ENCODE peak calls at places on chromosomes 4 and X, in four cellular contexts. One of them, this sample, is unnamed.

GRCh38 chrX:28126886-28127285 is 145.6 kb upstream of the DCAF8L1 start:
- DNase-seq in stomach: no peak
- DNase-seq in brain microvascular endothelial cell: no peak
- DNase-seq in CD8-positive, alpha-beta T cell: no peak
- DNase-seq in this sample: no peak

GRCh38 chrX:17692709-17693346 is 44.5 kb upstream of the SCML1 start:
- DNase-seq in brain microvascular endothelial cell: peak
- DNase-seq in stomach: no peak
- DNase-seq in CD8-positive, alpha-beta T cell: no peak
- DNase-seq in this sample: no peak

GRCh38 chr4:25330905-25331816 is 18.6 kb downstream of the ZCCHC4 start:
- DNase-seq in CD8-positive, alpha-beta T cell: no peak
- DNase-seq in brain microvascular endothelial cell: no peak
- DNase-seq in stomach: no peak
- DNase-seq in this sample: peak

GRCh38 chr4:16794816-16795445 is 103.5 kb downstream of the LDB2 start:
- DNase-seq in stomach: peak
- DNase-seq in CD8-positive, alpha-beta T cell: no peak
- DNase-seq in brain microvascular endothelial cell: peak
- DNase-seq in this sample: peak

GRCh38 chr4:141416677-141417363 is 196.1 kb downstream of the ZNF330 start:
- DNase-seq in brain microvascular endothelial cell: no peak
- DNase-seq in stomach: no peak
- DNase-seq in CD8-positive, alpha-beta T cell: no peak
- DNase-seq in this sample: no peak

GRCh38 chr4:5812506-5813229 is 80.2 kb downstream of the CRMP1 start:
- DNase-seq in brain microvascular endothelial cell: peak
- DNase-seq in stomach: no peak
- DNase-seq in CD8-positive, alpha-beta T cell: no peak
- DNase-seq in this sample: peak

GRCh38 chrX:9055354-9055753 is 21.4 kb upstream of the FAM9B start:
- DNase-seq in CD8-positive, alpha-beta T cell: no peak
- DNase-seq in brain microvascular endothelial cell: no peak
- DNase-seq in stomach: no peak
- DNase-seq in this sample: no peak

GRCh38 chr4:149264093-149264733 is 551.4 kb downstream of the IQCM start:
- DNase-seq in stomach: peak
- DNase-seq in brain microvascular endothelial cell: peak
- DNase-seq in CD8-positive, alpha-beta T cell: no peak
- DNase-seq in this sample: peak

GRCh38 chrX:121356139-121356849 is 308.9 kb downstream of the GLUD2 start:
- DNase-seq in brain microvascular endothelial cell: no peak
- DNase-seq in CD8-positive, alpha-beta T cell: no peak
- DNase-seq in stomach: no peak
- DNase-seq in this sample: no peak

GRCh38 chrX:147958316-147958715 is 22.8 kb upstream of the FMR1NB start:
- DNase-seq in brain microvascular endothelial cell: peak
- DNase-seq in CD8-positive, alpha-beta T cell: no peak
- DNase-seq in stomach: no peak
- DNase-seq in this sample: no peak

GRCh38 chr4:57093816-57094481 is 16.2 kb downstream of the IGFBP7 start:
- DNase-seq in stomach: no peak
- DNase-seq in brain microvascular endothelial cell: no peak
- DNase-seq in CD8-positive, alpha-beta T cell: no peak
- DNase-seq in this sample: no peak

GRCh38 chr4:57095245-57095644 is 14.9 kb downstream of the IGFBP7 start:
- DNase-seq in brain microvascular endothelial cell: no peak
- DNase-seq in stomach: no peak
- DNase-seq in CD8-positive, alpha-beta T cell: no peak
- DNase-seq in this sample: no peak

GRCh38 chr4:57095956-57096355 is 14.2 kb downstream of the IGFBP7 start:
- DNase-seq in brain microvascular endothelial cell: no peak
- DNase-seq in CD8-positive, alpha-beta T cell: no peak
- DNase-seq in stomach: no peak
- DNase-seq in this sample: no peak

GRCh38 chr4:57091657-57092162 is 18.5 kb downstream of the IGFBP7 start:
- DNase-seq in brain microvascular endothelial cell: no peak
- DNase-seq in CD8-positive, alpha-beta T cell: no peak
- DNase-seq in stomach: no peak
- DNase-seq in this sample: peak

DNA sequence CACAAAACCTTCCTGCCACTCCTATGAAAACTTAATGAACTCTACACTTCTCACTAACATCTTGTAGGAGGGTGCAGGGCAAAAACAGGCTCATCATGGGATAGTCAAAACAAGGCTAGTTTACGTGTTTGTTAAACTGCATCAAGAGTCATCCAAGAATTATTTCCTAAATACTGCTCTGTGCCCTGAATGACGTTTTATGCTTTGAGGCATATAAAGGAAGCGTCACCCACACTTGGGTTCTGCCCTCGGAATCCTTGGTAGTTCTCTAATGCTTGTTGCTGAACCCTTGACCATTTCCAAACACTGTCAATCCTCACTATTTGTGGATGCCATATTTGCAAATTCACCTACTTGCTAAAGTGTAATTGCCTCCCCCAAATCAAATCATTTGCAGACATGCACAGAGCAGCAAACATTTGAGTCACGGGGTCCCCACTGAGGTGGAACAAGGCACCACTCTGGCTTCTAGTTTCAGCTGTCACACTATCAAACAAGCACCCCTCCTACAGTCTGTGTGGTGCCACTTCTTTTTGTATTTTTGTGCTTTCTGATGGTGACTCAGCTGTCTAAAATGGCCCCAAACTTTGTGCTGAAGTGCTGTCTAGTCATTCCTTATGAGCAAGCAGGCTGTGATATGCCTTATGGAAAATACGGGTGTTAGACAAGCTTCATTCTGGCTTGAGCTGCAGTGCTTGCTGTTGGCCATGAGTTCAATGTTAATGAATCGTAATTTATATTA is 15.5 kb downstream of the IGFBP7 start:
- DNase-seq in CD8-positive, alpha-beta T cell: no peak
- DNase-seq in brain microvascular endothelial cell: peak
- DNase-seq in stomach: no peak
- DNase-seq in this sample: no peak
- TF ChIP-seq CTCF in CD8-positive, alpha-beta T cell: no peak
- TF ChIP-seq CTCF in brain microvascular endothelial cell: peak
- TF ChIP-seq CTCF in stomach: no peak
- TF ChIP-seq CTCF in this sample: no peak

DNA sequence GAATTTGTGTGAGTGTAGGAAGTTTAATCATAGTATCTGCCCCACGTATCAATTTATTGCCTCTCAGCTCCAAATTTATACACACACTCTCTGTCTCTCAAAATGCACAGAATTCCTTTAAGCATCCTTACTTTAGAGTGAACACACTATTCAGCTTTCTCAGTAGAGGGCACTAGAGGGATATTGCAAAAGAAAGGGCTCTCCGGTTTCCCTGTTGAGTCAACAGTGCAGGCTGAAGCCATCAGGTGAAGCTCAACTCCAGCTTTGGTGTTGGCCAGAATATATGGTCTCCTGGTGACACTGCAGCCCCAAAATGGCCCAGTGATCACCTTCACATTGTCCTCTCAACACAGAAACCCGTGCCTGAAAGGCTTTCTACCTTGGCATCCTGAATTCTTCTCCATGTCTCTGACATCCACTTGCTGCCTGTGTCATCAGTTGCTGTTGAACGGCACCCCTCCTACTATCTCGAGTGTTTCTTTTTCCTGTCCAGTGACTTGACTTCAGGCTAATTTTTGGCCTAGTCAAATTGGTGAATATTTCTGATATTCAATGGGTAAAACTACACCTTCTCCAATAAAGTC is 670.5 kb downstream of the GABRG1 start:
- DNase-seq in CD8-positive, alpha-beta T cell: no peak
- DNase-seq in stomach: no peak
- DNase-seq in brain microvascular endothelial cell: no peak
- DNase-seq in this sample: peak
- TF ChIP-seq CTCF in CD8-positive, alpha-beta T cell: no peak
- TF ChIP-seq CTCF in stomach: no peak
- TF ChIP-seq CTCF in brain microvascular endothelial cell: no peak
- TF ChIP-seq CTCF in this sample: peak

GRCh38 chrX:151153086-151153485 is 23.3 kb upstream of the GPR50 start:
- DNase-seq in CD8-positive, alpha-beta T cell: no peak
- DNase-seq in stomach: no peak
- DNase-seq in brain microvascular endothelial cell: peak
- DNase-seq in this sample: no peak
- TF ChIP-seq CTCF in CD8-positive, alpha-beta T cell: no peak
- TF ChIP-seq CTCF in stomach: no peak
- TF ChIP-seq CTCF in brain microvascular endothelial cell: peak
- TF ChIP-seq CTCF in this sample: no peak

GRCh38 chr4:88130544-88131305 is 27.7 kb downstream of the ABCG2 start:
- DNase-seq in brain microvascular endothelial cell: no peak
- DNase-seq in CD8-positive, alpha-beta T cell: no peak
- DNase-seq in stomach: no peak
- DNase-seq in this sample: no peak
- TF ChIP-seq CTCF in brain microvascular endothelial cell: no peak
- TF ChIP-seq CTCF in CD8-positive, alpha-beta T cell: no peak
- TF ChIP-seq CTCF in stomach: no peak
- TF ChIP-seq CTCF in this sample: no peak

DNA sequence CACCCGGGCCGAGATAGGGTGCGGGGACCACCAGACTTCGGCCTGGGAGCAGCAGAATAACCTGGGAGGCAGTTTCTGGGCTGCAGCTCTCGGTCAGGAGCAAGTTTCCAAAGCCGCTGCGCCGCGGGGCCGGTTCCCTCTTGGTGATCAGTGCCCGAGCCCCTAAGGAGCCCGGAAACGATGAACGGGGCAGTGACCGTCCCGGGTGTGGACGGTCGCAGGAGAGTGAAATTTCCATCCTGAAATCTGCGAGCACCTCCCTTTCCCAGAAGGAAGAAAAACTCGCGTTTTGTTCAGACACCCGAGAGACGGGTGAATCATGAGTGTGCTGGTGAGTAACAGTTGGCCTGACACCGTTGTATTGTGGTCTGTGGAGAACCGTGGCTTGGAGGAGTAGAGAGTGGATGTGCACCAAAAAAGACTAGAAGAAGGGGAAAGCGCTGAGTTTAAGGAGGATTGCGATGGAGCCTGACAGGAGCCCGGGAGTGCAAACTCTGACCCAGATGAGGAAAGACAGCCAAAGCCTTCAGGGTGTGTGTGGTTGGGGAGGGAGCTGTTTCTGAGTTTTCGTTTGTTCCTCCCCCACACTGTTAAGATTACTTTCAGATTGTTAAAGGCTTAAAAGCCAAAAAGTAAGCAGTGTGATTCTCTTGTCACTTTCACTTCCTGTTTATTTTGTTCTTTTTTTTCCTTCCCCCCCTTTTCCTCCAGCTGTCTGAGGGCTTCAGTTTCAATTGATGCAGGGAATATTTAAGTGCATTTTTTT is 824 bp downstream of the MCUB start:
- DNase-seq in CD8-positive, alpha-beta T cell: no peak
- DNase-seq in stomach: no peak
- DNase-seq in brain microvascular endothelial cell: peak
- DNase-seq in this sample: peak
- TF ChIP-seq CTCF in CD8-positive, alpha-beta T cell: no peak
- TF ChIP-seq CTCF in stomach: no peak
- TF ChIP-seq CTCF in brain microvascular endothelial cell: no peak
- TF ChIP-seq CTCF in this sample: no peak

GRCh38 chr4:94256144-94256783 is 48.6 kb downstream of the SMARCAD1 start:
- DNase-seq in CD8-positive, alpha-beta T cell: no peak
- DNase-seq in brain microvascular endothelial cell: no peak
- DNase-seq in stomach: no peak
- DNase-seq in this sample: no peak

GRCh38 chr4:94253036-94253435 is 45.4 kb downstream of the SMARCAD1 start:
- DNase-seq in stomach: no peak
- DNase-seq in CD8-positive, alpha-beta T cell: no peak
- DNase-seq in brain microvascular endothelial cell: peak
- DNase-seq in this sample: no peak

GRCh38 chr4:94262163-94263016 is 54.7 kb downstream of the SMARCAD1 start:
- DNase-seq in brain microvascular endothelial cell: no peak
- DNase-seq in CD8-positive, alpha-beta T cell: no peak
- DNase-seq in stomach: no peak
- DNase-seq in this sample: no peak

GRCh38 chr4:94251094-94251493 is 43.4 kb downstream of the SMARCAD1 start:
- DNase-seq in stomach: no peak
- DNase-seq in CD8-positive, alpha-beta T cell: no peak
- DNase-seq in brain microvascular endothelial cell: no peak
- DNase-seq in this sample: no peak

DNA sequence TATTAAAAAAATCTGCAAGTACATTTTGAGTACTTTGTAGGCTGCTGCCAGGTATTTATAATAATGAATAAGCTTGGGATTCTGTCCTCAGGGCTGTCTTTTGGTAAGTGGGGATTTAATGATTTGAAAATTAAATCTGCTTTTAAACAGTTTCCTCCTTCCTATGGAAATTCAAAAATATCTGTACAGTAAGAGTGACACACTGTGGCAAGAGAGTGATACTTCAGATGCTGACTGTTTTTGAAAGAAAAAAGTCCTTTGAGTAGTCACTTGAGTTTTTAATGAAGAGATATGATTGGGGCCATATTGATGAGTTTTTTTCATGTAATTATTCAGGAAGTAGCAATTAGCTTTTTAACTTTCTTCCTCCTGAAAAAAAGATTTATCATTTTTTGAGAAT is 49.2 kb downstream of the SMARCAD1 start:
- DNase-seq in CD8-positive, alpha-beta T cell: no peak
- DNase-seq in brain microvascular endothelial cell: no peak
- DNase-seq in stomach: no peak
- DNase-seq in this sample: no peak
- TF ChIP-seq CTCF in CD8-positive, alpha-beta T cell: no peak
- TF ChIP-seq CTCF in brain microvascular endothelial cell: no peak
- TF ChIP-seq CTCF in stomach: no peak
- TF ChIP-seq CTCF in this sample: peak

DNA sequence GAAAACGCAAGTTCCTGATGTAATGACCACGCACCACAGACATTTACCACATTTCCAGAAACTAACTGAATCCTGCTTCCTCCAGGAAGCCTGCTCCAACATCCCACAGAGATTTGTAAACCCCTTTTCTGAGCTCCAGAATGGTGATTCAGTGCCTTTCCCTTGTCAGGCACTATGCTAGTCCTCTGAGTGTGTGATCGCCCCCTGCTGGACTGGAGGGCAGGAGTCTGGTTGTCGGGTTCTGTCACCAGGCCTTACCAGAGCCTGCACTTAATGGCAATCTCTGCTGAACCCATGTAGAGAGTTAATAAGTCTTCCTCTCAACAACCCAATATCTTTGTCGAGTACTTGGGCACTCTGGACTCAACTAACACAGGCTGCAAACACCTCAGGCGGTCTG is 14.5 kb upstream of the KDM5C start:
- DNase-seq in CD8-positive, alpha-beta T cell: no peak
- DNase-seq in brain microvascular endothelial cell: no peak
- DNase-seq in stomach: no peak
- DNase-seq in this sample: peak
- TF ChIP-seq CTCF in CD8-positive, alpha-beta T cell: no peak
- TF ChIP-seq CTCF in brain microvascular endothelial cell: peak
- TF ChIP-seq CTCF in stomach: no peak
- TF ChIP-seq CTCF in this sample: no peak

DNA sequence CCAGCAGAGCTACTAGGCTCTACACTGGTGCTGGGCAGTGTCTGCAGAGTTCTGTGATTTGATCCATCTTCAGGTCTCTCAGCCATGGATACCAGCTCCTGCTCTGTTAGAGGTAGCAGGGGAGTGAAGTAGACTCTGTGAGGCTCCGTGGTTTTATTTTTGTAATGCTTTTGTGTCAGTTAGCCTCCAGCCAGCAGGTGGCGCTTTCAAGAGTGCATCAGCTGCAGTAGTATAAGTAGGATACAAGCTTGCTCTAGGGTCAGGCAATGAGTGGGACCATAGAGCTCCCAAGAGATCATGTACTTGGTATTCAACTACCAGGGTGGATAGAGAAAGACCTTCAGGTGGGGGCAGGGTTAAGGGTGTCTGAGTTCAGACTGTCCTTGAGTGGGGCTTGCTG is 362.5 kb upstream of the TRAM1L1 start:
- DNase-seq in brain microvascular endothelial cell: no peak
- DNase-seq in CD8-positive, alpha-beta T cell: no peak
- DNase-seq in stomach: no peak
- DNase-seq in this sample: peak
- TF ChIP-seq CTCF in brain microvascular endothelial cell: peak
- TF ChIP-seq CTCF in CD8-positive, alpha-beta T cell: no peak
- TF ChIP-seq CTCF in stomach: no peak
- TF ChIP-seq CTCF in this sample: peak